ENCODE peak calls at places on chromosome 2, in four cellular contexts. Q is CD4-positive, CD25-positive, alpha-beta regulatory T cell; X is tibial artery; F is heart right ventricle. E is an unnamed sample.
A peak's percentile ranks its signal among the peaks of the same experiment; 100 is the strongest.

GRCh38 chr2:152730591-152731333 is 12.3 kb downstream of the ARL6IP6 start:
- DNase-seq in Q (peak; percentile 41), X (no peak), F (no peak), E (no peak)

GRCh38 chr2:136393515-136393914 is 275.6 kb upstream of the CXCR4 start:
- DNase-seq in Q (no peak), X (no peak), F (no peak), E (no peak)

GRCh38 chr2:224983719-224984388 is 58.4 kb downstream of the DOCK10 start:
- DNase-seq in Q (no peak), X (no peak), F (no peak), E (no peak)

GRCh38 chr2:67322361-67323001 is 74.7 kb upstream of the ETAA1 start:
- DNase-seq in Q (no peak), X (peak; percentile 79), F (peak; percentile 20), E (peak; percentile 75)

GRCh38 chr2:9238927-9239326 is 32.3 kb downstream of the ASAP2 start:
- DNase-seq in Q (no peak), X (no peak), F (no peak), E (no peak)

GRCh38 chr2:66794115-66794514 is 359.2 kb downstream of the MEIS1 start:
- DNase-seq in Q (no peak), X (no peak), F (no peak), E (no peak)

GRCh38 chr2:145036421-145036901 is 516.5 kb upstream of the ZEB2 start:
- DNase-seq in Q (no peak), X (no peak), F (no peak), E (no peak)

GRCh38 chr2:53303012-53303578 is 464.5 kb upstream of the CHAC2 start:
- DNase-seq in Q (no peak), X (no peak), F (no peak), E (no peak)

GRCh38 chr2:211132046-211132445 is 575.6 kb downstream of the CPS1 start:
- DNase-seq in Q (no peak), X (no peak), F (no peak), E (no peak)

GRCh38 chr2:28348149-28348567 is 44.5 kb upstream of the FOSL2 start:
- DNase-seq in Q (peak; percentile 27), X (peak; percentile 66), F (no peak), E (peak; percentile 55)

GRCh38 chr2:20381457-20381856 is 30.8 kb upstream of the PUM2 start:
- DNase-seq in Q (no peak), X (no peak), F (peak; percentile 56), E (no peak)

GRCh38 chr2:125172181-125172580 is 1147.1 kb downstream of the CNTNAP5 start:
- DNase-seq in Q (no peak), X (no peak), F (no peak), E (no peak)

DNA sequence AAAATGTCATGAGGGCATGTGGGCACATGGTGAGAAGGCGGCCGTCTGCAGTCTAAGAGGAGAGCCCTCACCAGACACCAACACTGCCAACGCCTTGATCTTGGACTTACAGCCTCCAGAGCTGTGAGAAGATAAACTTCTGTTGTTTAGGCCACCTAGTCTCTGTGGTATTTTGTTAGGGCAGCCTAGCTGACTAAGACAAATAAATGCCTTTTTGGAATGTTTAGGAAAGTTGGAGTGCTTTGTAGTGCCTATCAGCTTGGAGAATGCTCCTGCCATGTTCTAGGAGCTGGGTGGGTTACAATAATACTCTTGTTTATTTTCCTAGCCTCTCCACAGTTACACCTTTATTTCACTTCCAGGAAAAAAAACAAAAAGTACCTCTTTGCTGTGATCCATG is 92.0 kb downstream of the SPP2 start:
- DNase-seq in Q (no peak), X (no peak), F (no peak), E (no peak)
- H3K9me3 ChIP-seq in Q (no peaks in the 10 kb centered on the region), X (no peaks in the 10 kb centered on the region), F (peaks cover 7% of the 10 kb centered on the region), E (no peaks in the 10 kb centered on the region)

GRCh38 chr2:112301973-112302372 is 26.6 kb downstream of the ZC3H6 start:
- DNase-seq in Q (no peak), X (no peak), F (no peak), E (no peak)
- H3K9me3 ChIP-seq in Q (no peaks in the 10 kb centered on the region), X (no peaks in the 10 kb centered on the region), F (no peaks in the 10 kb centered on the region), E (no peaks in the 10 kb centered on the region)

DNA sequence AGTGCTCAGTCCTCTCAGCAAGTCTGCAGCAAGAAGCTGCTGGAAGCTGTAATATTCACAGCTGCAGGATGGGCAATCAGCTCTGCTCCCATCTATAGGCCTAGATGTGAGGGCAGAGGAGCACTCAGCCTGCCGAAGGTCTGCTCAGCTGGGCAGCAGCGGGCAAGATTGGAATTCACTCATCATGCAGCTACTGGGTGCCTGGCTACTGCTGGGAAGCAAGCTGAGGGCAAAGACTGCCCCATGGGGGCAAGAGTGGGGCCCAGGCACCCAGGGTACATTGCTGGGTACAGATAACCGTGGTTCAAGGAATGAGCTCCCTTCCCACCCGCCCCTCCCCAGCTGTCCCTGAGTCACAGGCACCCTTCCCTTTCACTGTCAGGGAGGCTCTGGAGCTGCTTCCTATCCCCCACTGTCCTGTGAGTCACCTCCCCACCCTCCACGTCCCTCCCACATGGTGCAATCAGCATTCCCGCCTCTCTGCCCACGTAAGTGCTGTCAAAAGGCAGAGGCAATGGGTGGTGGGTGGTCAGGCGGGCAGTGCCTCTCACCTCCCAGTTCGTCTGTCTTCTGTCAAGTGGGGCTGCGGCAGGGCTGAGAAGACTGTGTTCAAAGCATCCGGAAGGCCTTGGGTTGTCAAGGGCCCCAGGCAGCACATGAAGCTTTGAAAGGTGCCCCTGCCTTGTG is 169.2 kb downstream of the TRIM43 start:
- DNase-seq in Q (no peak), X (no peak), F (no peak), E (no peak)
- H3K9me3 ChIP-seq in Q (no peaks in the 10 kb centered on the region), X (no peaks in the 10 kb centered on the region), F (no peaks in the 10 kb centered on the region), E (no peaks in the 10 kb centered on the region)

GRCh38 chr2:177897278-177897677 is 175.3 kb downstream of the PDE11A start:
- DNase-seq in Q (no peak), X (no peak), F (no peak), E (no peak)
- H3K9me3 ChIP-seq in Q (no peaks in the 10 kb centered on the region), X (no peaks in the 10 kb centered on the region), F (no peaks in the 10 kb centered on the region), E (no peaks in the 10 kb centered on the region)